ENCODE peak calls at places on chromosomes 7 and 10, in six cellular contexts. I, R, O, S, A and Z are unnamed samples.

GRCh38 chr10:21724695-21725371 is 190.8 kb downstream of the MLLT10 start:
- DNase-seq in I (peak), R (no peak), O (peak), S (no peak), A (peak), Z (peak)

GRCh38 chr7:150927954-150928340 is 50.2 kb downstream of the KCNH2 start:
- DNase-seq in I (no peak), R (no peak), O (no peak), S (no peak), A (no peak), Z (no peak)

GRCh38 chr10:96904648-96905047 is 72.5 kb downstream of the LCOR start:
- DNase-seq in I (no peak), R (no peak), O (no peak), S (no peak), A (no peak), Z (no peak)

GRCh38 chr7:101991860-101992259 is 174.4 kb downstream of the CUX1 start:
- DNase-seq in I (no peak), R (no peak), O (no peak), S (no peak), A (no peak), Z (no peak)

GRCh38 chr10:79055100-79055782 is 13.5 kb upstream of the ZMIZ1 start:
- DNase-seq in I (no peak), R (no peak), O (no peak), S (no peak), A (peak), Z (no peak)

GRCh38 chr10:132572545-132572937 is 35.0 kb downstream of the INPP5A start:
- DNase-seq in I (peak), R (no peak), O (no peak), S (no peak), A (no peak), Z (no peak)

GRCh38 chr7:105246195-105247078 is 142.3 kb downstream of the SRPK2 start:
- DNase-seq in I (no peak), R (no peak), O (no peak), S (no peak), A (no peak), Z (no peak)

GRCh38 chr10:133039107-133039822 is 48.5 kb upstream of the ADGRA1 start:
- DNase-seq in I (no peak), R (no peak), O (no peak), S (no peak), A (no peak), Z (no peak)

GRCh38 chr10:102604379-102604960 is 39.8 kb upstream of the TRIM8 start:
- DNase-seq in I (peak), R (no peak), O (no peak), S (no peak), A (no peak), Z (no peak)